ENCODE peak calls at places on chromosomes 16 and 17, in nine cellular contexts. One of them, this sample, is unnamed.

GRCh38 chr16:55035037-55035436 is 104.4 kb downstream of the IRX5 start:
- DNase-seq in PC-3: peak; percentile 3
- DNase-seq in hepatocyte: peak; percentile 61
- DNase-seq in fibroblast of lung: no peak
- DNase-seq in suprapubic skin: peak; percentile 57
- DNase-seq in MCF 10A: peak; percentile 64
- DNase-seq in AG10803: no peak
- DNase-seq in RWPE1: no peak
- DNase-seq in nephron progenitor cell: peak; percentile 76
- DNase-seq in this sample: no peak

GRCh38 chr16:30997887-30998711 is 12.3 kb downstream of the STX1B start:
- DNase-seq in nephron progenitor cell: no peak
- DNase-seq in MCF 10A: peak; percentile 75
- DNase-seq in AG10803: peak; percentile 82
- DNase-seq in fibroblast of lung: peak; percentile 92
- DNase-seq in RWPE1: peak; percentile 92
- DNase-seq in hepatocyte: peak; percentile 66
- DNase-seq in suprapubic skin: no peak
- DNase-seq in PC-3: peak; percentile 75
- DNase-seq in this sample: peak; percentile 95

GRCh38 chr16:78576941-78577340 is 477.5 kb downstream of the WWOX start:
- DNase-seq in AG10803: no peak
- DNase-seq in fibroblast of lung: peak; percentile 6
- DNase-seq in suprapubic skin: no peak
- DNase-seq in nephron progenitor cell: no peak
- DNase-seq in hepatocyte: no peak
- DNase-seq in MCF 10A: peak; percentile 53
- DNase-seq in RWPE1: peak; percentile 75
- DNase-seq in PC-3: peak; percentile 12
- DNase-seq in this sample: no peak

GRCh38 chr17:35073183-35073790 is 9.8 kb upstream of the RFFL start:
- DNase-seq in AG10803: no peak
- DNase-seq in nephron progenitor cell: no peak
- DNase-seq in RWPE1: no peak
- DNase-seq in PC-3: no peak
- DNase-seq in fibroblast of lung: no peak
- DNase-seq in hepatocyte: no peak
- DNase-seq in MCF 10A: no peak
- DNase-seq in suprapubic skin: no peak
- DNase-seq in this sample: no peak

GRCh38 chr16:58127033-58127556 is 2.1 kb downstream of the CFAP20 start:
- DNase-seq in AG10803: peak; percentile 71
- DNase-seq in fibroblast of lung: peak; percentile 51
- DNase-seq in MCF 10A: peak; percentile 21
- DNase-seq in hepatocyte: no peak
- DNase-seq in suprapubic skin: no peak
- DNase-seq in PC-3: peak; percentile 47
- DNase-seq in nephron progenitor cell: no peak
- DNase-seq in RWPE1: no peak
- DNase-seq in this sample: peak; percentile 65

GRCh38 chr17:50947844-50948514 is 81.8 kb upstream of the TOB1 start:
- DNase-seq in PC-3: peak; percentile 46
- DNase-seq in fibroblast of lung: no peak
- DNase-seq in suprapubic skin: no peak
- DNase-seq in hepatocyte: no peak
- DNase-seq in RWPE1: no peak
- DNase-seq in nephron progenitor cell: no peak
- DNase-seq in AG10803: no peak
- DNase-seq in MCF 10A: peak; percentile 39
- DNase-seq in this sample: no peak

GRCh38 chr16:24208710-24209109 is 47.4 kb upstream of the CACNG3 start:
- DNase-seq in PC-3: no peak
- DNase-seq in RWPE1: no peak
- DNase-seq in MCF 10A: no peak
- DNase-seq in hepatocyte: no peak
- DNase-seq in nephron progenitor cell: no peak
- DNase-seq in AG10803: no peak
- DNase-seq in suprapubic skin: no peak
- DNase-seq in fibroblast of lung: no peak
- DNase-seq in this sample: no peak

GRCh38 chr17:2688351-2689342 is 22.9 kb downstream of the CLUH start:
- DNase-seq in suprapubic skin: peak; percentile 79
- DNase-seq in AG10803: no peak
- DNase-seq in RWPE1: no peak
- DNase-seq in nephron progenitor cell: no peak
- DNase-seq in PC-3: peak; percentile 4
- DNase-seq in hepatocyte: peak; percentile 34
- DNase-seq in MCF 10A: no peak
- DNase-seq in fibroblast of lung: no peak
- DNase-seq in this sample: no peak

GRCh38 chr16:86029131-86029741 is 130.3 kb downstream of the IRF8 start:
- DNase-seq in MCF 10A: no peak
- DNase-seq in RWPE1: no peak
- DNase-seq in suprapubic skin: peak; percentile 67
- DNase-seq in nephron progenitor cell: peak; percentile 44
- DNase-seq in AG10803: peak; percentile 17
- DNase-seq in fibroblast of lung: peak; percentile 63
- DNase-seq in hepatocyte: peak; percentile 73
- DNase-seq in PC-3: no peak
- DNase-seq in this sample: no peak

GRCh38 chr16:87304951-87305350 is 12.2 kb downstream of the C16orf95 start:
- DNase-seq in nephron progenitor cell: no peak
- DNase-seq in MCF 10A: no peak
- DNase-seq in suprapubic skin: no peak
- DNase-seq in fibroblast of lung: no peak
- DNase-seq in hepatocyte: no peak
- DNase-seq in RWPE1: no peak
- DNase-seq in AG10803: no peak
- DNase-seq in PC-3: no peak
- DNase-seq in this sample: no peak

GRCh38 chr16:67115649-67116048 is 5.9 kb downstream of the PHAF1 start:
- DNase-seq in fibroblast of lung: peak; percentile 93
- DNase-seq in hepatocyte: no peak
- DNase-seq in suprapubic skin: no peak
- DNase-seq in PC-3: peak; percentile 80
- DNase-seq in MCF 10A: peak; percentile 69
- DNase-seq in AG10803: peak; percentile 91
- DNase-seq in nephron progenitor cell: no peak
- DNase-seq in RWPE1: peak; percentile 71
- DNase-seq in this sample: peak; percentile 93

GRCh38 chr17:65797809-65798208 is 236.4 kb upstream of the AXIN2 start:
- DNase-seq in fibroblast of lung: no peak
- DNase-seq in AG10803: no peak
- DNase-seq in nephron progenitor cell: peak; percentile 15
- DNase-seq in MCF 10A: peak; percentile 12
- DNase-seq in suprapubic skin: no peak
- DNase-seq in PC-3: peak; percentile 12
- DNase-seq in RWPE1: no peak
- DNase-seq in hepatocyte: no peak
- DNase-seq in this sample: no peak

DNA sequence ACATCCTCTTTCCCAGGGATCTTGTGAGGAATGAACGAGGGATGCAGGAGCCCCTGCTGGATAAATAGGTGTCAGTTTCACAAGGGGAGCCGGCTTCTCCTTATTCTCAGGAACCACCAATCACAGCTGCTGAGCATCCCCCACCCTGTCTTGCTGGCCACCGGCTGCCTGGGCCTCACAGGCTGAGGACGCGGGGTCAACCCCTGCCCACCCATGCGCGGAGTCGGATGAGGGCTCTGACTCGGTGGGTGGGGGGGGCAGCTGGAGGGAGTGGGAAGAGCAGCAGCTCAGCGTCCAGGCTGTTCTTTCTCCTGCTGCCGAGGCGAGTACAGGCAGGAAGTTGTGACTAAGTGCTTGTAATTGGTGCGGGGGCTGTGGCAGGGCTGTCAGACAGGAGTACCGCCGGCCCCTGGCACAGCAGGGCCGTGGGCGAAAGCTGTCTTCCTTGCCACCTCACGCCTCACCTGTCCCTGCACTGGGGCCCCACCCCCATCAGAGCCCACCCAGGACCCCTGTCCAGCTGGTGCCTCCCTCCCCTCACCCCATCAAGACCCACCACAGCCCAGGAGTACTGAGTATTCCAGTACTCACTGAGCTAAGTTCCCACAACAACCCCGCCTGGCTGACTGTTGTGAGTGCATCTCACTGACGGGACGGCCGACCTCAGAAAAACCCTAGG is 11.0 kb upstream of the DPEP1 start:
- DNase-seq in hepatocyte: peak; percentile 80
- DNase-seq in fibroblast of lung: peak; percentile 91
- DNase-seq in nephron progenitor cell: peak; percentile 98
- DNase-seq in RWPE1: peak; percentile 93
- DNase-seq in MCF 10A: peak; percentile 84
- DNase-seq in PC-3: peak; percentile 66
- DNase-seq in suprapubic skin: no peak
- DNase-seq in AG10803: peak; percentile 67
- DNase-seq in this sample: peak; percentile 91
- TF ChIP-seq CTCF in hepatocyte: no peak
- TF ChIP-seq CTCF in fibroblast of lung: no peak
- TF ChIP-seq CTCF in nephron progenitor cell: no peak
- TF ChIP-seq CTCF in RWPE1: no peak
- TF ChIP-seq CTCF in MCF 10A: no peak
- TF ChIP-seq CTCF in PC-3: no peak
- TF ChIP-seq CTCF in suprapubic skin: no peak
- TF ChIP-seq CTCF in AG10803: no peak
- TF ChIP-seq CTCF in this sample: no peak

DNA sequence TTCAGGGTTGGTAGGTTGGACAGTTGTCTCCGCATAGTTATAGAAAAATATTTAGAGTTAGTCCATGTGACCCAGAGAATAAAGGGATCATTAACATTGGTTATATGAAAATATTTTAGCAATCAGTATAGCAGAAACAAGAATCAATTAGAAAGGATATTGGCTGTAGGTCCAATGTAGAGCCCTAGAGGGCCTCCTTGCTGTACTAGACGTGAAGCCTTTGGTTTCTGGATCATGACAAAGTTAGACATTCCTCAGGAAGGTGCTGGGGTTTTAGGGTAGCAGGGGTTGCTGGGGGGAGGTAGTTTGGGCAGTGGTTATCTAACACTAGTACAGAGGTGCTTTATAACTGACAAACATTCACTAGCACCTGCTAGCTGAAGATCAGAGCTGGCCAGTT is 31.6 kb upstream of the ANKFN1 start:
- DNase-seq in hepatocyte: no peak
- DNase-seq in fibroblast of lung: no peak
- DNase-seq in RWPE1: no peak
- DNase-seq in AG10803: no peak
- DNase-seq in suprapubic skin: no peak
- DNase-seq in PC-3: peak; percentile 26
- DNase-seq in nephron progenitor cell: no peak
- DNase-seq in MCF 10A: peak; percentile 8
- DNase-seq in this sample: peak; percentile 16
- TF ChIP-seq CTCF in hepatocyte: peak; percentile 36
- TF ChIP-seq CTCF in fibroblast of lung: peak; percentile 11
- TF ChIP-seq CTCF in RWPE1: no peak
- TF ChIP-seq CTCF in AG10803: peak; percentile 54
- TF ChIP-seq CTCF in suprapubic skin: no peak
- TF ChIP-seq CTCF in PC-3: peak; percentile 42
- TF ChIP-seq CTCF in nephron progenitor cell: peak; percentile 10
- TF ChIP-seq CTCF in MCF 10A: peak; percentile 8
- TF ChIP-seq CTCF in this sample: peak; percentile 12

GRCh38 chr17:57758654-57759053 is 13.6 kb upstream of the CCDC182 start:
- DNase-seq in RWPE1: no peak
- DNase-seq in nephron progenitor cell: no peak
- DNase-seq in AG10803: no peak
- DNase-seq in suprapubic skin: no peak
- DNase-seq in fibroblast of lung: no peak
- DNase-seq in hepatocyte: no peak
- DNase-seq in MCF 10A: no peak
- DNase-seq in PC-3: no peak
- DNase-seq in this sample: peak; percentile 23

GRCh38 chr17:57760001-57760400 is 14.9 kb upstream of the CCDC182 start:
- DNase-seq in hepatocyte: no peak
- DNase-seq in nephron progenitor cell: no peak
- DNase-seq in AG10803: no peak
- DNase-seq in suprapubic skin: no peak
- DNase-seq in PC-3: no peak
- DNase-seq in fibroblast of lung: no peak
- DNase-seq in MCF 10A: no peak
- DNase-seq in RWPE1: no peak
- DNase-seq in this sample: no peak

GRCh38 chr17:57757735-57758134 is 12.6 kb upstream of the CCDC182 start:
- DNase-seq in MCF 10A: no peak
- DNase-seq in RWPE1: no peak
- DNase-seq in PC-3: no peak
- DNase-seq in fibroblast of lung: no peak
- DNase-seq in AG10803: no peak
- DNase-seq in suprapubic skin: no peak
- DNase-seq in hepatocyte: no peak
- DNase-seq in nephron progenitor cell: no peak
- DNase-seq in this sample: no peak

GRCh38 chr17:57762375-57762916 is 17.3 kb upstream of the CCDC182 start:
- DNase-seq in hepatocyte: no peak
- DNase-seq in fibroblast of lung: no peak
- DNase-seq in suprapubic skin: no peak
- DNase-seq in MCF 10A: no peak
- DNase-seq in PC-3: no peak
- DNase-seq in AG10803: no peak
- DNase-seq in RWPE1: no peak
- DNase-seq in nephron progenitor cell: peak; percentile 30
- DNase-seq in this sample: no peak

GRCh38 chr17:57761887-57762286 is 16.8 kb upstream of the CCDC182 start:
- DNase-seq in MCF 10A: no peak
- DNase-seq in AG10803: no peak
- DNase-seq in fibroblast of lung: no peak
- DNase-seq in PC-3: no peak
- DNase-seq in RWPE1: no peak
- DNase-seq in nephron progenitor cell: no peak
- DNase-seq in hepatocyte: no peak
- DNase-seq in suprapubic skin: no peak
- DNase-seq in this sample: no peak
- TF ChIP-seq CTCF in MCF 10A: no peak
- TF ChIP-seq CTCF in AG10803: no peak
- TF ChIP-seq CTCF in fibroblast of lung: no peak
- TF ChIP-seq CTCF in PC-3: no peak
- TF ChIP-seq CTCF in RWPE1: no peak
- TF ChIP-seq CTCF in nephron progenitor cell: no peak
- TF ChIP-seq CTCF in hepatocyte: no peak
- TF ChIP-seq CTCF in suprapubic skin: no peak
- TF ChIP-seq CTCF in this sample: no peak

DNA sequence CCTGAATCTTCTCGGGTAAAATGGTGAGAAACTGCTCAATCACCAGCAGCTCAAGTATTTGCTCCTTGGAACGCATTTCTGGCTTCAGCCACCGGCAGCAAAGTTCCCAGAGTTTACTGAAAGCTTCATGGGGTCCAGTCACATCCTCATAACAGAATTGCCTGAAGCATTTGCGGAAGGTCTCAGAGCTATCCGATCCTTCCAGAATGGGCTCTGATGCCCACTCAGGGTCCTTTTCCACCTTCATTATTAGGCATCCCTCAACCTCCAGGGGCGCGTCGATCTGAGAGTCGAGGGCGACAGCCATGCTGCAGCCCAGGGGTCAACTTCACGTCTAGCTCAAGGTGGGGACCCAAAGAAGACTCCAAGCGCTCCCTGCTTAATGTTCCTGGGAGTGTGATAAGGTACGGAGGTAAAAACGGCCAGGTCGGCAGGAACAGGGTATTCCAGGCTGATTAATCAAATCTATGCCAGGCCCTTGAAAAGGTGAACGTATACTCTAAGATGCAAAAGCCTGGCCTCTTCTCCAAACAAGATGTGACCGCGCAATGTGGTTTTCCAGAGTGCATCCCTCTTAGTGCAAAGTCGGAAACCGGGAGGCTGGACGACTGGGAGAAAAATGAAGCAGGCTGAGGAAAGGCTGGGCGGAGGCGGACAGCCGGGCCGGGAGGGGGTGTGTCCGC is 683 bp downstream of the ZKSCAN2 start:
- DNase-seq in MCF 10A: no peak
- DNase-seq in RWPE1: peak; percentile 14
- DNase-seq in AG10803: peak; percentile 31
- DNase-seq in nephron progenitor cell: peak; percentile 41
- DNase-seq in suprapubic skin: no peak
- DNase-seq in fibroblast of lung: peak; percentile 30
- DNase-seq in hepatocyte: peak; percentile 34
- DNase-seq in PC-3: peak; percentile 4
- DNase-seq in this sample: peak; percentile 38
- TF ChIP-seq CTCF in MCF 10A: no peak
- TF ChIP-seq CTCF in RWPE1: no peak
- TF ChIP-seq CTCF in AG10803: peak; percentile 22
- TF ChIP-seq CTCF in nephron progenitor cell: no peak
- TF ChIP-seq CTCF in suprapubic skin: no peak
- TF ChIP-seq CTCF in fibroblast of lung: no peak
- TF ChIP-seq CTCF in hepatocyte: peak; percentile 16
- TF ChIP-seq CTCF in PC-3: no peak
- TF ChIP-seq CTCF in this sample: no peak